ENCODE peak calls at places on chromosomes 13 and 19, in nine cellular contexts. J, I, Q, B, C, Z, O, D and G are unnamed samples.
A peak's percentile ranks its signal among the peaks of the same experiment; 100 is the strongest.

GRCh38 chr13:111202745-111203144 is 87.6 kb downstream of the ARHGEF7 start:
- DNase-seq in J (peak; percentile 51), I (no peak), Q (peak; percentile 14), B (no peak), C (peak; percentile 71), Z (no peak), O (no peak), D (peak; percentile 51), G (no peak)

GRCh38 chr19:13149628-13150186 is 468 bp downstream of the STX10 start:
- DNase-seq in J (peak; percentile 52), I (no peak), Q (peak; percentile 60), B (no peak), C (peak; percentile 34), Z (no peak), O (no peak), D (peak; percentile 43), G (no peak)

GRCh38 chr13:48094404-48094780 is 512 bp downstream of the MED4 start:
- DNase-seq in J (no peak), I (no peak), Q (no peak), B (no peak), C (peak; percentile 7), Z (peak; percentile 2), O (no peak), D (no peak), G (no peak)

GRCh38 chr13:110575322-110576069 is 14.0 kb upstream of the RAB20 start:
- DNase-seq in J (peak; percentile 59), I (no peak), Q (peak; percentile 32), B (no peak), C (peak; percentile 36), Z (no peak), O (no peak), D (no peak), G (no peak)

GRCh38 chr19:33391631-33392249 is 18.2 kb downstream of the CEBPG start:
- DNase-seq in J (no peak), I (no peak), Q (no peak), B (no peak), C (no peak), Z (no peak), O (no peak), D (no peak), G (no peak)

GRCh38 chr13:112072531-112073244 is 5.7 kb downstream of the SOX1 start:
- DNase-seq in J (no peak), I (peak; percentile 71), Q (no peak), B (no peak), C (no peak), Z (no peak), O (no peak), D (no peak), G (no peak)

GRCh38 chr19:47848871-47849473 is 10.1 kb upstream of the TPRX2 start:
- DNase-seq in J (peak; percentile 21), I (no peak), Q (peak; percentile 25), B (no peak), C (peak; percentile 4), Z (no peak), O (no peak), D (no peak), G (no peak)

GRCh38 chr19:43768273-43769050 is 12.3 kb downstream of the KCNN4 start:
- DNase-seq in J (no peak), I (no peak), Q (no peak), B (no peak), C (peak; percentile 32), Z (no peak), O (no peak), D (no peak), G (no peak)

GRCh38 chr13:102136735-102137296 is 265.0 kb downstream of the FGF14 start:
- DNase-seq in J (no peak), I (no peak), Q (no peak), B (no peak), C (no peak), Z (no peak), O (no peak), D (no peak), G (no peak)

GRCh38 chr13:44815507-44816074 is 173.7 kb downstream of the NUFIP1 start:
- DNase-seq in J (peak; percentile 51), I (no peak), Q (peak; percentile 94), B (no peak), C (peak; percentile 98), Z (no peak), O (no peak), D (peak; percentile 45), G (no peak)

GRCh38 chr13:42174344-42175162 is 97.4 kb upstream of the AKAP11 start:
- DNase-seq in J (no peak), I (no peak), Q (peak; percentile 81), B (no peak), C (no peak), Z (no peak), O (no peak), D (no peak), G (no peak)

GRCh38 chr19:19402656-19403372 is 2.7 kb upstream of the GATAD2A start:
- DNase-seq in J (no peak), I (no peak), Q (peak; percentile 17), B (no peak), C (peak; percentile 72), Z (no peak), O (no peak), D (no peak), G (no peak)

GRCh38 chr13:29336356-29336755 is 259.1 kb downstream of the SLC7A1 start:
- DNase-seq in J (no peak), I (no peak), Q (no peak), B (no peak), C (no peak), Z (no peak), O (no peak), D (no peak), G (no peak)

GRCh38 chr19:15487038-15487437 is 7.7 kb upstream of the PGLYRP2 start:
- DNase-seq in J (no peak), I (no peak), Q (no peak), B (no peak), C (no peak), Z (no peak), O (no peak), D (no peak), G (no peak)

GRCh38 chr19:19405919-19406877 is 723 bp downstream of the GATAD2A start:
- DNase-seq in J (no peak), I (no peak), Q (peak; percentile 42), B (no peak), C (peak; percentile 58), Z (peak; percentile 44), O (no peak), D (peak; percentile 43), G (peak; percentile 82)

GRCh38 chr19:41192574-41193419 is at the start of gene CYP2S1:
- DNase-seq in J (no peak), I (no peak), Q (peak; percentile 64), B (no peak), C (no peak), Z (no peak), O (no peak), D (no peak), G (no peak)

GRCh38 chr19:29873024-29873800 is 61.4 kb downstream of the CCNE1 start:
- DNase-seq in J (peak; percentile 80), I (no peak), Q (peak; percentile 16), B (peak; percentile 9), C (peak; percentile 20), Z (peak; percentile 60), O (peak; percentile 88), D (peak; percentile 19), G (no peak)

GRCh38 chr19:12990447-12990846 is 4.8 kb upstream of the NFIX start:
- DNase-seq in J (no peak), I (no peak), Q (no peak), B (no peak), C (no peak), Z (no peak), O (no peak), D (no peak), G (no peak)

GRCh38 chr19:4172861-4173473 is 9.4 kb downstream of the SIRT6 start:
- DNase-seq in J (peak; percentile 38), I (no peak), Q (peak; percentile 44), B (no peak), C (peak; percentile 11), Z (peak; percentile 55), O (peak; percentile 93), D (no peak), G (no peak)

GRCh38 chr19:10289836-10290438 is at the start of gene ICAM5:
- DNase-seq in J (peak; percentile 55), I (no peak), Q (peak; percentile 53), B (no peak), C (no peak), Z (no peak), O (peak; percentile 84), D (no peak), G (no peak)

GRCh38 chr13:24006520-24007248 is 109.4 kb upstream of the C1QTNF9B start:
- DNase-seq in J (no peak), I (no peak), Q (no peak), B (no peak), C (no peak), Z (no peak), O (no peak), D (no peak), G (no peak)

GRCh38 chr13:33519561-33520479 is 234.3 kb upstream of the STARD13 start:
- DNase-seq in J (no peak), I (no peak), Q (peak; percentile 50), B (no peak), C (peak; percentile 96), Z (no peak), O (no peak), D (no peak), G (no peak)

GRCh38 chr19:13839938-13840750 is 36.8 kb upstream of the NANOS3 start:
- DNase-seq in J (peak; percentile 82), I (no peak), Q (peak; percentile 88), B (no peak), C (peak; percentile 61), Z (peak; percentile 41), O (peak; percentile 93), D (peak; percentile 62), G (no peak)

GRCh38 chr19:54430306-54431254 is 15.3 kb downstream of the TTYH1 start:
- DNase-seq in J (no peak), I (no peak), Q (peak; percentile 17), B (peak; percentile 54), C (no peak), Z (peak; percentile 33), O (no peak), D (no peak), G (no peak)

GRCh38 chr19:1274081-1274851 is 1.1 kb upstream of the FAM174C start:
- DNase-seq in J (no peak), I (no peak), Q (no peak), B (no peak), C (no peak), Z (no peak), O (no peak), D (peak; percentile 50), G (no peak)

GRCh38 chr13:97749174-97749573 is 204.3 kb upstream of the IPO5 start:
- DNase-seq in J (peak; percentile 28), I (no peak), Q (peak; percentile 66), B (no peak), C (no peak), Z (no peak), O (no peak), D (no peak), G (no peak)

GRCh38 chr13:89899302-89900103 is 1448.0 kb upstream of the MIR17HG start:
- DNase-seq in J (no peak), I (peak; percentile 10), Q (no peak), B (no peak), C (no peak), Z (no peak), O (no peak), D (no peak), G (no peak)

GRCh38 chr19:44777715-44778347 is at the start of gene CBLC:
- DNase-seq in J (no peak), I (no peak), Q (no peak), B (no peak), C (no peak), Z (no peak), O (no peak), D (no peak), G (no peak)

GRCh38 chr19:11587973-11588631 is 9.2 kb upstream of the ZNF627 start:
- DNase-seq in J (peak; percentile 24), I (no peak), Q (no peak), B (no peak), C (no peak), Z (no peak), O (no peak), D (no peak), G (no peak)

GRCh38 chr19:45130888-45131615 is 29.7 kb downstream of the NKPD1 start:
- DNase-seq in J (peak; percentile 35), I (peak; percentile 79), Q (no peak), B (peak; percentile 58), C (no peak), Z (no peak), O (no peak), D (no peak), G (no peak)

GRCh38 chr19:50720921-50721291 is 1.3 kb upstream of the SHANK1 start:
- DNase-seq in J (no peak), I (no peak), Q (peak; percentile 24), B (no peak), C (peak; percentile 74), Z (no peak), O (no peak), D (no peak), G (no peak)